ENCODE peak calls at places on chromosomes 4 and X, in seven cellular contexts. One of them, this sample, is unnamed.

GRCh38 chrX:31168596-31168995 is 96.8 kb upstream of the FTHL17 start:
- DNase-seq in HFF-Myc: no peak
- DNase-seq in body of pancreas: no peak
- DNase-seq in pancreas: no peak
- DNase-seq in epithelial cell of proximal tubule: no peak
- DNase-seq in HL-60: no peak
- DNase-seq in GM12865: peak; percentile 58
- DNase-seq in this sample: no peak

GRCh38 chr4:77582716-77583115 is 22.9 kb upstream of the CXCL13 start:
- DNase-seq in body of pancreas: no peak
- DNase-seq in pancreas: no peak
- DNase-seq in GM12865: no peak
- DNase-seq in HFF-Myc: no peak
- DNase-seq in HL-60: no peak
- DNase-seq in epithelial cell of proximal tubule: no peak
- DNase-seq in this sample: no peak

GRCh38 chr4:145618210-145618911 is 824 bp upstream of the MMAA start:
- DNase-seq in HFF-Myc: no peak
- DNase-seq in body of pancreas: no peak
- DNase-seq in epithelial cell of proximal tubule: no peak
- DNase-seq in pancreas: no peak
- DNase-seq in GM12865: peak; percentile 57
- DNase-seq in HL-60: no peak
- DNase-seq in this sample: no peak

GRCh38 chr4:47485047-47485692 is at the start of gene ATP10D:
- DNase-seq in HL-60: peak; percentile 90
- DNase-seq in body of pancreas: peak; percentile 95
- DNase-seq in GM12865: peak; percentile 93
- DNase-seq in pancreas: peak; percentile 96
- DNase-seq in HFF-Myc: peak; percentile 52
- DNase-seq in epithelial cell of proximal tubule: peak; percentile 64
- DNase-seq in this sample: peak; percentile 82

GRCh38 chrX:110180176-110180927 is 137.5 kb downstream of the AMMECR1 start:
- DNase-seq in GM12865: no peak
- DNase-seq in epithelial cell of proximal tubule: no peak
- DNase-seq in HFF-Myc: no peak
- DNase-seq in pancreas: no peak
- DNase-seq in HL-60: no peak
- DNase-seq in body of pancreas: no peak
- DNase-seq in this sample: no peak

GRCh38 chrX:49840679-49841078 is 11.6 kb downstream of the PAGE4 start:
- DNase-seq in pancreas: peak; percentile 76
- DNase-seq in HFF-Myc: no peak
- DNase-seq in body of pancreas: peak; percentile 91
- DNase-seq in epithelial cell of proximal tubule: peak; percentile 25
- DNase-seq in GM12865: peak; percentile 72
- DNase-seq in HL-60: peak; percentile 27
- DNase-seq in this sample: peak; percentile 55

GRCh38 chr4:109588176-109588575 is 28.1 kb downstream of the MCUB start:
- DNase-seq in HFF-Myc: no peak
- DNase-seq in GM12865: peak; percentile 83
- DNase-seq in body of pancreas: no peak
- DNase-seq in pancreas: no peak
- DNase-seq in epithelial cell of proximal tubule: no peak
- DNase-seq in HL-60: no peak
- DNase-seq in this sample: no peak

GRCh38 chr4:81030061-81030616 is 369 bp upstream of the BMP3 start:
- DNase-seq in body of pancreas: no peak
- DNase-seq in HFF-Myc: no peak
- DNase-seq in epithelial cell of proximal tubule: no peak
- DNase-seq in GM12865: peak; percentile 5
- DNase-seq in pancreas: no peak
- DNase-seq in HL-60: no peak
- DNase-seq in this sample: no peak

GRCh38 chr4:159227984-159228383 is 125.1 kb downstream of the RAPGEF2 start:
- DNase-seq in pancreas: peak; percentile 69
- DNase-seq in body of pancreas: peak; percentile 82
- DNase-seq in HL-60: no peak
- DNase-seq in HFF-Myc: peak; percentile 24
- DNase-seq in GM12865: no peak
- DNase-seq in epithelial cell of proximal tubule: peak; percentile 71
- DNase-seq in this sample: peak; percentile 15

GRCh38 chr4:6824071-6824470 is 41.5 kb downstream of the KIAA0232 start:
- DNase-seq in HL-60: no peak
- DNase-seq in pancreas: no peak
- DNase-seq in body of pancreas: no peak
- DNase-seq in epithelial cell of proximal tubule: no peak
- DNase-seq in GM12865: no peak
- DNase-seq in HFF-Myc: no peak
- DNase-seq in this sample: no peak

GRCh38 chrX:83008415-83008814 is 499.7 kb upstream of the POU3F4 start:
- DNase-seq in body of pancreas: no peak
- DNase-seq in HFF-Myc: no peak
- DNase-seq in GM12865: peak; percentile 2
- DNase-seq in pancreas: no peak
- DNase-seq in epithelial cell of proximal tubule: no peak
- DNase-seq in HL-60: no peak
- DNase-seq in this sample: no peak

GRCh38 chr4:164807611-164808010 is 53.7 kb downstream of the SMIM31 start:
- DNase-seq in HL-60: no peak
- DNase-seq in GM12865: no peak
- DNase-seq in HFF-Myc: no peak
- DNase-seq in epithelial cell of proximal tubule: no peak
- DNase-seq in body of pancreas: no peak
- DNase-seq in pancreas: no peak
- DNase-seq in this sample: no peak

GRCh38 chr4:75662626-75663025 is 10.6 kb downstream of the G3BP2 start:
- DNase-seq in HL-60: no peak
- DNase-seq in HFF-Myc: no peak
- DNase-seq in GM12865: no peak
- DNase-seq in epithelial cell of proximal tubule: no peak
- DNase-seq in pancreas: no peak
- DNase-seq in body of pancreas: no peak
- DNase-seq in this sample: no peak

GRCh38 chrX:15382809-15383208 is 1.4 kb downstream of the VEGFD start:
- DNase-seq in body of pancreas: no peak
- DNase-seq in GM12865: no peak
- DNase-seq in epithelial cell of proximal tubule: no peak
- DNase-seq in HL-60: no peak
- DNase-seq in HFF-Myc: no peak
- DNase-seq in pancreas: no peak
- DNase-seq in this sample: no peak

GRCh38 chr4:113328514-113328913 is 279.1 kb downstream of the ANK2 start:
- DNase-seq in HFF-Myc: no peak
- DNase-seq in GM12865: peak; percentile 12
- DNase-seq in pancreas: no peak
- DNase-seq in HL-60: peak; percentile 16
- DNase-seq in body of pancreas: no peak
- DNase-seq in epithelial cell of proximal tubule: no peak
- DNase-seq in this sample: no peak

GRCh38 chr4:16598241-16599224 is 299.9 kb downstream of the LDB2 start:
- DNase-seq in HFF-Myc: no peak
- DNase-seq in pancreas: no peak
- DNase-seq in HL-60: no peak
- DNase-seq in body of pancreas: no peak
- DNase-seq in epithelial cell of proximal tubule: no peak
- DNase-seq in GM12865: no peak
- DNase-seq in this sample: no peak

GRCh38 chrX:11540532-11541377 is 125.0 kb downstream of the ARHGAP6 start:
- DNase-seq in HL-60: peak; percentile 36
- DNase-seq in HFF-Myc: no peak
- DNase-seq in GM12865: peak; percentile 88
- DNase-seq in pancreas: no peak
- DNase-seq in epithelial cell of proximal tubule: no peak
- DNase-seq in body of pancreas: no peak
- DNase-seq in this sample: no peak

GRCh38 chrX:105872921-105873320 is 50.6 kb downstream of the NRK start:
- DNase-seq in HFF-Myc: no peak
- DNase-seq in GM12865: no peak
- DNase-seq in body of pancreas: no peak
- DNase-seq in HL-60: no peak
- DNase-seq in pancreas: no peak
- DNase-seq in epithelial cell of proximal tubule: no peak
- DNase-seq in this sample: no peak

GRCh38 chr4:26525136-26525535 is 34.9 kb upstream of the CCKAR start:
- DNase-seq in pancreas: no peak
- DNase-seq in HL-60: no peak
- DNase-seq in epithelial cell of proximal tubule: peak; percentile 74
- DNase-seq in body of pancreas: no peak
- DNase-seq in HFF-Myc: no peak
- DNase-seq in GM12865: no peak
- DNase-seq in this sample: no peak
- TF ChIP-seq CTCF in pancreas: no peak
- TF ChIP-seq CTCF in HL-60: no peak
- TF ChIP-seq CTCF in epithelial cell of proximal tubule: no peak
- TF ChIP-seq CTCF in body of pancreas: no peak
- TF ChIP-seq CTCF in HFF-Myc: no peak
- TF ChIP-seq CTCF in GM12865: no peak
- TF ChIP-seq CTCF in this sample: no peak

GRCh38 chr4:59002148-59002547 is 1892.0 kb upstream of the IGFBP7 start:
- DNase-seq in HL-60: no peak
- DNase-seq in HFF-Myc: no peak
- DNase-seq in epithelial cell of proximal tubule: no peak
- DNase-seq in pancreas: no peak
- DNase-seq in GM12865: no peak
- DNase-seq in body of pancreas: peak; percentile 8
- DNase-seq in this sample: no peak
- TF ChIP-seq CTCF in HL-60: no peak
- TF ChIP-seq CTCF in HFF-Myc: no peak
- TF ChIP-seq CTCF in epithelial cell of proximal tubule: no peak
- TF ChIP-seq CTCF in pancreas: no peak
- TF ChIP-seq CTCF in GM12865: no peak
- TF ChIP-seq CTCF in body of pancreas: no peak
- TF ChIP-seq CTCF in this sample: no peak

GRCh38 chrX:43940811-43941210 is 32.4 kb downstream of the NDP start:
- DNase-seq in GM12865: no peak
- DNase-seq in pancreas: no peak
- DNase-seq in HFF-Myc: no peak
- DNase-seq in body of pancreas: no peak
- DNase-seq in HL-60: no peak
- DNase-seq in epithelial cell of proximal tubule: no peak
- DNase-seq in this sample: no peak

GRCh38 chrX:43939187-43939926 is 33.8 kb downstream of the NDP start:
- DNase-seq in HFF-Myc: no peak
- DNase-seq in GM12865: no peak
- DNase-seq in pancreas: no peak
- DNase-seq in HL-60: no peak
- DNase-seq in body of pancreas: no peak
- DNase-seq in epithelial cell of proximal tubule: no peak
- DNase-seq in this sample: no peak
- TF ChIP-seq CTCF in HFF-Myc: no peak
- TF ChIP-seq CTCF in GM12865: no peak
- TF ChIP-seq CTCF in pancreas: no peak
- TF ChIP-seq CTCF in HL-60: no peak
- TF ChIP-seq CTCF in body of pancreas: no peak
- TF ChIP-seq CTCF in epithelial cell of proximal tubule: peak; percentile 52
- TF ChIP-seq CTCF in this sample: no peak

GRCh38 chr4:13963601-13964000 is 336.1 kb upstream of the BOD1L1 start:
- DNase-seq in epithelial cell of proximal tubule: no peak
- DNase-seq in HFF-Myc: no peak
- DNase-seq in GM12865: no peak
- DNase-seq in pancreas: no peak
- DNase-seq in body of pancreas: no peak
- DNase-seq in HL-60: no peak
- DNase-seq in this sample: no peak

GRCh38 chr4:13970349-13970748 is 342.8 kb upstream of the BOD1L1 start:
- DNase-seq in body of pancreas: no peak
- DNase-seq in GM12865: no peak
- DNase-seq in HL-60: no peak
- DNase-seq in pancreas: no peak
- DNase-seq in HFF-Myc: no peak
- DNase-seq in epithelial cell of proximal tubule: no peak
- DNase-seq in this sample: no peak

GRCh38 chr4:13968723-13969122 is 341.2 kb upstream of the BOD1L1 start:
- DNase-seq in GM12865: no peak
- DNase-seq in epithelial cell of proximal tubule: no peak
- DNase-seq in body of pancreas: no peak
- DNase-seq in pancreas: no peak
- DNase-seq in HL-60: no peak
- DNase-seq in HFF-Myc: no peak
- DNase-seq in this sample: no peak

GRCh38 chr4:13966241-13967195 is 339.0 kb upstream of the BOD1L1 start:
- DNase-seq in epithelial cell of proximal tubule: no peak
- DNase-seq in GM12865: no peak
- DNase-seq in pancreas: no peak
- DNase-seq in HFF-Myc: peak; percentile 22
- DNase-seq in body of pancreas: no peak
- DNase-seq in HL-60: no peak
- DNase-seq in this sample: no peak
- TF ChIP-seq CTCF in epithelial cell of proximal tubule: peak; percentile 32
- TF ChIP-seq CTCF in GM12865: no peak
- TF ChIP-seq CTCF in pancreas: no peak
- TF ChIP-seq CTCF in HFF-Myc: no peak
- TF ChIP-seq CTCF in body of pancreas: no peak
- TF ChIP-seq CTCF in HL-60: no peak
- TF ChIP-seq CTCF in this sample: no peak

GRCh38 chr4:127103723-127104122 is 529.0 kb upstream of the INTU start:
- DNase-seq in pancreas: no peak
- DNase-seq in HL-60: no peak
- DNase-seq in HFF-Myc: no peak
- DNase-seq in GM12865: no peak
- DNase-seq in epithelial cell of proximal tubule: no peak
- DNase-seq in body of pancreas: no peak
- DNase-seq in this sample: no peak
- TF ChIP-seq CTCF in pancreas: no peak
- TF ChIP-seq CTCF in HL-60: no peak
- TF ChIP-seq CTCF in HFF-Myc: no peak
- TF ChIP-seq CTCF in GM12865: no peak
- TF ChIP-seq CTCF in epithelial cell of proximal tubule: no peak
- TF ChIP-seq CTCF in body of pancreas: no peak
- TF ChIP-seq CTCF in this sample: no peak

DNA sequence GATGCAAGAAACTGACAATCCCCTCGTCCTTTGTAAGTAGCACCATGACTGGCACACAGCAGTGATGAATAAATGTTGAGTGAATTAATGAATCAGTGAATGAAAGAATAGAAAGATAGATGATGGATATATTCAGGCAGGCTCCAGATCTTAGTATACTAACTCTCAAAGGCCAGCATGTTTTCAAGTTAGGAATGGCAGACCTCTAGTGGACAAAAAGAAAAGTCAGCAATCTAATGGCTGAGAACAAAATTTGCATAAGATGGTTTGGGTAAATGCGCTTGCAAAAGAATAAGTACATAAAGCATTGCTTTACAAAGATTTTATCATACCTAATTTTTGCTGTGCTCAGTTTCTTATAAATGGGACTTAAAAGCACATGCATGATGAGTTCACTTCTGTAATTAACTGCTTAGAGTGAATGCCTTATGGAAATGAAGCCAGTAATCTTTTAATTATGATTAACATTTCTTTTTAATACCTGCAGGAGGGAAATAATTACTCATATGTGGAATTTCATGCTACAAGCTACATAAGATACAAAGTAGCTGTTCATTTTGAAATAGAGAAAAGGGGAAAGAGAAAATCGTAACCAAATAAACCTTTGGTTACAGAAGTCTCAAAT is 126.9 kb upstream of the GPRIN3 start:
- DNase-seq in HFF-Myc: no peak
- DNase-seq in epithelial cell of proximal tubule: no peak
- DNase-seq in pancreas: no peak
- DNase-seq in HL-60: no peak
- DNase-seq in body of pancreas: peak; percentile 7
- DNase-seq in GM12865: peak; percentile 26
- DNase-seq in this sample: no peak
- TF ChIP-seq CTCF in HFF-Myc: peak; percentile 61
- TF ChIP-seq CTCF in epithelial cell of proximal tubule: peak; percentile 89
- TF ChIP-seq CTCF in pancreas: peak; percentile 63
- TF ChIP-seq CTCF in HL-60: peak; percentile 33
- TF ChIP-seq CTCF in body of pancreas: peak; percentile 73
- TF ChIP-seq CTCF in GM12865: peak; percentile 60
- TF ChIP-seq CTCF in this sample: peak; percentile 80